ENCODE peak calls at places on chromosomes 7 and 10, in six cellular contexts. One of them, this sample, is unnamed.

GRCh38 chr10:103872137-103872933 is 17.0 kb upstream of the SH3PXD2A start:
- DNase-seq in psoas muscle: no peak
- DNase-seq in coronary artery: no peak
- DNase-seq in foreskin fibroblast: peak; percentile 74
- DNase-seq in activated CD8-positive, alpha-beta T cell treated with anti-CD3 and anti-CD28 coated beads for 36 hours: no peak
- DNase-seq in CD4-positive, alpha-beta T cell: no peak
- DNase-seq in this sample: no peak

GRCh38 chr7:128887169-128888038 is 23.1 kb downstream of the KCP start:
- DNase-seq in psoas muscle: no peak
- DNase-seq in coronary artery: no peak
- DNase-seq in foreskin fibroblast: no peak
- DNase-seq in activated CD8-positive, alpha-beta T cell treated with anti-CD3 and anti-CD28 coated beads for 36 hours: no peak
- DNase-seq in CD4-positive, alpha-beta T cell: no peak
- DNase-seq in this sample: no peak

GRCh38 chr10:21114683-21115082 is 217.6 kb upstream of the NEBL start:
- DNase-seq in psoas muscle: no peak
- DNase-seq in coronary artery: no peak
- DNase-seq in foreskin fibroblast: no peak
- DNase-seq in activated CD8-positive, alpha-beta T cell treated with anti-CD3 and anti-CD28 coated beads for 36 hours: no peak
- DNase-seq in CD4-positive, alpha-beta T cell: no peak
- DNase-seq in this sample: no peak

GRCh38 chr10:8852546-8852945 is 798.1 kb downstream of the GATA3 start:
- DNase-seq in psoas muscle: no peak
- DNase-seq in coronary artery: no peak
- DNase-seq in foreskin fibroblast: no peak
- DNase-seq in activated CD8-positive, alpha-beta T cell treated with anti-CD3 and anti-CD28 coated beads for 36 hours: no peak
- DNase-seq in CD4-positive, alpha-beta T cell: no peak
- DNase-seq in this sample: no peak

GRCh38 chr10:47336387-47337134 is 11.6 kb upstream of the RBP3 start:
- DNase-seq in psoas muscle: peak; percentile 17
- DNase-seq in coronary artery: no peak
- DNase-seq in foreskin fibroblast: peak; percentile 57
- DNase-seq in activated CD8-positive, alpha-beta T cell treated with anti-CD3 and anti-CD28 coated beads for 36 hours: no peak
- DNase-seq in CD4-positive, alpha-beta T cell: no peak
- DNase-seq in this sample: no peak

GRCh38 chr10:2744547-2745212 is 322.7 kb upstream of the PFKP start:
- DNase-seq in psoas muscle: no peak
- DNase-seq in coronary artery: no peak
- DNase-seq in foreskin fibroblast: no peak
- DNase-seq in activated CD8-positive, alpha-beta T cell treated with anti-CD3 and anti-CD28 coated beads for 36 hours: no peak
- DNase-seq in CD4-positive, alpha-beta T cell: no peak
- DNase-seq in this sample: no peak

GRCh38 chr7:97017197-97018125 is 7.2 kb downstream of the DLX5 start:
- DNase-seq in psoas muscle: no peak
- DNase-seq in coronary artery: no peak
- DNase-seq in foreskin fibroblast: no peak
- DNase-seq in activated CD8-positive, alpha-beta T cell treated with anti-CD3 and anti-CD28 coated beads for 36 hours: no peak
- DNase-seq in CD4-positive, alpha-beta T cell: no peak
- DNase-seq in this sample: no peak

GRCh38 chr7:151233111-151233701 is 923 bp downstream of the CHPF2 start:
- DNase-seq in psoas muscle: peak; percentile 65
- DNase-seq in coronary artery: no peak
- DNase-seq in foreskin fibroblast: peak; percentile 92
- DNase-seq in activated CD8-positive, alpha-beta T cell treated with anti-CD3 and anti-CD28 coated beads for 36 hours: peak; percentile 92
- DNase-seq in CD4-positive, alpha-beta T cell: peak; percentile 46
- DNase-seq in this sample: peak; percentile 79

GRCh38 chr7:921581-922333 is 32.7 kb downstream of the ADAP1 start:
- DNase-seq in psoas muscle: peak; percentile 48
- DNase-seq in coronary artery: no peak
- DNase-seq in foreskin fibroblast: no peak
- DNase-seq in activated CD8-positive, alpha-beta T cell treated with anti-CD3 and anti-CD28 coated beads for 36 hours: no peak
- DNase-seq in CD4-positive, alpha-beta T cell: no peak
- DNase-seq in this sample: no peak

GRCh38 chr7:135195968-135196629 is 15.2 kb downstream of the WDR91 start:
- DNase-seq in psoas muscle: no peak
- DNase-seq in coronary artery: no peak
- DNase-seq in foreskin fibroblast: no peak
- DNase-seq in activated CD8-positive, alpha-beta T cell treated with anti-CD3 and anti-CD28 coated beads for 36 hours: no peak
- DNase-seq in CD4-positive, alpha-beta T cell: no peak
- DNase-seq in this sample: no peak

GRCh38 chr10:92914478-92915066 is 66.3 kb downstream of the EXOC6 start:
- DNase-seq in psoas muscle: no peak
- DNase-seq in coronary artery: no peak
- DNase-seq in foreskin fibroblast: peak; percentile 75
- DNase-seq in activated CD8-positive, alpha-beta T cell treated with anti-CD3 and anti-CD28 coated beads for 36 hours: peak; percentile 68
- DNase-seq in CD4-positive, alpha-beta T cell: peak; percentile 26
- DNase-seq in this sample: peak; percentile 49

GRCh38 chr10:127155221-127155620 is 41.2 kb downstream of the INSYN2A start:
- DNase-seq in psoas muscle: no peak
- DNase-seq in coronary artery: no peak
- DNase-seq in foreskin fibroblast: peak; percentile 80
- DNase-seq in activated CD8-positive, alpha-beta T cell treated with anti-CD3 and anti-CD28 coated beads for 36 hours: no peak
- DNase-seq in CD4-positive, alpha-beta T cell: no peak
- DNase-seq in this sample: no peak

GRCh38 chr7:46908770-46909169 is 673.1 kb downstream of the TNS3 start:
- DNase-seq in psoas muscle: no peak
- DNase-seq in coronary artery: no peak
- DNase-seq in foreskin fibroblast: peak; percentile 78
- DNase-seq in activated CD8-positive, alpha-beta T cell treated with anti-CD3 and anti-CD28 coated beads for 36 hours: no peak
- DNase-seq in CD4-positive, alpha-beta T cell: no peak
- DNase-seq in this sample: no peak

GRCh38 chr10:56178210-56178609 is 182.8 kb downstream of the ZWINT start:
- DNase-seq in psoas muscle: no peak
- DNase-seq in coronary artery: no peak
- DNase-seq in foreskin fibroblast: no peak
- DNase-seq in activated CD8-positive, alpha-beta T cell treated with anti-CD3 and anti-CD28 coated beads for 36 hours: no peak
- DNase-seq in CD4-positive, alpha-beta T cell: no peak
- DNase-seq in this sample: no peak

GRCh38 chr10:10803273-10803672 is 214.4 kb upstream of the CELF2 start:
- DNase-seq in psoas muscle: no peak
- DNase-seq in coronary artery: no peak
- DNase-seq in foreskin fibroblast: peak; percentile 81
- DNase-seq in activated CD8-positive, alpha-beta T cell treated with anti-CD3 and anti-CD28 coated beads for 36 hours: no peak
- DNase-seq in CD4-positive, alpha-beta T cell: no peak
- DNase-seq in this sample: no peak

GRCh38 chr7:132066776-132067175 is 509.5 kb downstream of the PLXNA4 start:
- DNase-seq in psoas muscle: peak; percentile 72
- DNase-seq in coronary artery: peak; percentile 70
- DNase-seq in foreskin fibroblast: peak; percentile 67
- DNase-seq in activated CD8-positive, alpha-beta T cell treated with anti-CD3 and anti-CD28 coated beads for 36 hours: no peak
- DNase-seq in CD4-positive, alpha-beta T cell: no peak
- DNase-seq in this sample: no peak

GRCh38 chr10:5035356-5035755 is 31.7 kb upstream of the AKR1C2 start:
- DNase-seq in psoas muscle: no peak
- DNase-seq in coronary artery: no peak
- DNase-seq in foreskin fibroblast: no peak
- DNase-seq in activated CD8-positive, alpha-beta T cell treated with anti-CD3 and anti-CD28 coated beads for 36 hours: no peak
- DNase-seq in CD4-positive, alpha-beta T cell: no peak
- DNase-seq in this sample: no peak

GRCh38 chr10:44348496-44348895 is 36.4 kb downstream of the CXCL12 start:
- DNase-seq in psoas muscle: no peak
- DNase-seq in coronary artery: no peak
- DNase-seq in foreskin fibroblast: no peak
- DNase-seq in activated CD8-positive, alpha-beta T cell treated with anti-CD3 and anti-CD28 coated beads for 36 hours: no peak
- DNase-seq in CD4-positive, alpha-beta T cell: no peak
- DNase-seq in this sample: no peak

GRCh38 chr7:37052673-37053072 is 328.4 kb upstream of the AOAH start:
- DNase-seq in psoas muscle: no peak
- DNase-seq in coronary artery: no peak
- DNase-seq in foreskin fibroblast: peak; percentile 18
- DNase-seq in activated CD8-positive, alpha-beta T cell treated with anti-CD3 and anti-CD28 coated beads for 36 hours: peak; percentile 39
- DNase-seq in CD4-positive, alpha-beta T cell: no peak
- DNase-seq in this sample: no peak

GRCh38 chr10:43284341-43284910 is 17.6 kb upstream of the RASGEF1A start:
- DNase-seq in psoas muscle: no peak
- DNase-seq in coronary artery: no peak
- DNase-seq in foreskin fibroblast: no peak
- DNase-seq in activated CD8-positive, alpha-beta T cell treated with anti-CD3 and anti-CD28 coated beads for 36 hours: peak; percentile 44
- DNase-seq in CD4-positive, alpha-beta T cell: no peak
- DNase-seq in this sample: peak; percentile 15

GRCh38 chr10:33306126-33306525 is 28.3 kb downstream of the NRP1 start:
- DNase-seq in psoas muscle: no peak
- DNase-seq in coronary artery: no peak
- DNase-seq in foreskin fibroblast: no peak
- DNase-seq in activated CD8-positive, alpha-beta T cell treated with anti-CD3 and anti-CD28 coated beads for 36 hours: no peak
- DNase-seq in CD4-positive, alpha-beta T cell: no peak
- DNase-seq in this sample: no peak

GRCh38 chr10:73894245-73894971 is 16.5 kb upstream of the PLAU start:
- DNase-seq in psoas muscle: no peak
- DNase-seq in coronary artery: no peak
- DNase-seq in foreskin fibroblast: peak; percentile 68
- DNase-seq in activated CD8-positive, alpha-beta T cell treated with anti-CD3 and anti-CD28 coated beads for 36 hours: peak; percentile 58
- DNase-seq in CD4-positive, alpha-beta T cell: no peak
- DNase-seq in this sample: peak; percentile 10

GRCh38 chr7:24980695-24981543 is 941 bp upstream of the OSBPL3 start:
- DNase-seq in psoas muscle: no peak
- DNase-seq in coronary artery: no peak
- DNase-seq in foreskin fibroblast: peak; percentile 79
- DNase-seq in activated CD8-positive, alpha-beta T cell treated with anti-CD3 and anti-CD28 coated beads for 36 hours: peak; percentile 69
- DNase-seq in CD4-positive, alpha-beta T cell: peak; percentile 17
- DNase-seq in this sample: peak; percentile 65
- TF ChIP-seq CTCF in psoas muscle: no peak
- TF ChIP-seq CTCF in coronary artery: no peak
- TF ChIP-seq CTCF in foreskin fibroblast: no peak
- TF ChIP-seq CTCF in activated CD8-positive, alpha-beta T cell treated with anti-CD3 and anti-CD28 coated beads for 36 hours: no peak
- TF ChIP-seq CTCF in CD4-positive, alpha-beta T cell: no peak
- TF ChIP-seq CTCF in this sample: no peak

GRCh38 chr10:99659031-99659867 is at the start of gene ENTPD7:
- DNase-seq in psoas muscle: peak; percentile 97
- DNase-seq in coronary artery: peak; percentile 95
- DNase-seq in foreskin fibroblast: peak; percentile 99
- DNase-seq in activated CD8-positive, alpha-beta T cell treated with anti-CD3 and anti-CD28 coated beads for 36 hours: peak; percentile 96
- DNase-seq in CD4-positive, alpha-beta T cell: peak; percentile 80
- DNase-seq in this sample: peak; percentile 98
- TF ChIP-seq CTCF in psoas muscle: peak; percentile 41
- TF ChIP-seq CTCF in coronary artery: no peak
- TF ChIP-seq CTCF in foreskin fibroblast: no peak
- TF ChIP-seq CTCF in activated CD8-positive, alpha-beta T cell treated with anti-CD3 and anti-CD28 coated beads for 36 hours: peak; percentile 14
- TF ChIP-seq CTCF in CD4-positive, alpha-beta T cell: peak; percentile 29
- TF ChIP-seq CTCF in this sample: no peak

GRCh38 chr10:75408911-75409885 is 7.6 kb upstream of the ZNF503 start:
- DNase-seq in psoas muscle: peak; percentile 82
- DNase-seq in coronary artery: no peak
- DNase-seq in foreskin fibroblast: peak; percentile 79
- DNase-seq in activated CD8-positive, alpha-beta T cell treated with anti-CD3 and anti-CD28 coated beads for 36 hours: peak; percentile 35
- DNase-seq in CD4-positive, alpha-beta T cell: no peak
- DNase-seq in this sample: peak; percentile 83
- TF ChIP-seq CTCF in psoas muscle: no peak
- TF ChIP-seq CTCF in coronary artery: no peak
- TF ChIP-seq CTCF in foreskin fibroblast: no peak
- TF ChIP-seq CTCF in activated CD8-positive, alpha-beta T cell treated with anti-CD3 and anti-CD28 coated beads for 36 hours: no peak
- TF ChIP-seq CTCF in CD4-positive, alpha-beta T cell: no peak
- TF ChIP-seq CTCF in this sample: no peak

DNA sequence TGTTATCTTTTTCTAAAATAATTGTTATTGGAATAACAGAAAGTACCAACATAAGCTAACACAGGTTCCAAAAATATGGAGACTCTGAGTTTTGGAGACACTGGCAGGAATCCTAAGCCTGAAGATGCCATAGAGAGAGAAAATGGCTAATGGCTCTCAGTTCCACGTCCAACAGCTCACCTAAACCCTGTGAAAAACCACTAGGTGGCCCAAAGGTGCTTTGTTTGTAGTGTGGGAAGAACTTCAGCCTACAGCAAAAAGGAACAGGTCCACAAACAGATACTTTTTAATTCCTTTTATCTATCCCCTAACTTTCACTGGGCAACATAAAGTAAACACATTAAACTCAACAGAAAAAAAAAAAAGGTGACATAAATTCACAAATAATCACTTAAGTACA is 272.3 kb downstream of the SEMA3D start:
- DNase-seq in psoas muscle: no peak
- DNase-seq in coronary artery: no peak
- DNase-seq in foreskin fibroblast: no peak
- DNase-seq in activated CD8-positive, alpha-beta T cell treated with anti-CD3 and anti-CD28 coated beads for 36 hours: no peak
- DNase-seq in CD4-positive, alpha-beta T cell: no peak
- DNase-seq in this sample: no peak
- TF ChIP-seq CTCF in psoas muscle: no peak
- TF ChIP-seq CTCF in coronary artery: no peak
- TF ChIP-seq CTCF in foreskin fibroblast: no peak
- TF ChIP-seq CTCF in activated CD8-positive, alpha-beta T cell treated with anti-CD3 and anti-CD28 coated beads for 36 hours: no peak
- TF ChIP-seq CTCF in CD4-positive, alpha-beta T cell: no peak
- TF ChIP-seq CTCF in this sample: peak; percentile 8

This sample was measured in GM13977.